ENCODE peak calls at places on chromosomes 2 and 18, in nine cellular contexts. R is esophagus squamous epithelium; B is naive thymus-derived CD4-positive, alpha-beta T cell; S is A549; I is endothelial cell of umbilical vein; N is cardiac muscle cell; T is IMR-90; L is PC-3; C is OCI-LY7. W is an unnamed sample.
A peak's percentile ranks its signal among the peaks of the same experiment; 100 is the strongest.

GRCh38 chr2:156784034-156784433 is 347.9 kb downstream of the GPD2 start:
- DNase-seq in S (no peak), C (no peak), B (no peak), T (no peak), L (no peak), N (no peak), I (no peak), R (no peak), W (no peak)

GRCh38 chr2:30862054-30862651 is 54.9 kb upstream of the CAPN13 start:
- DNase-seq in L (peak; percentile 84), C (peak; percentile 79), N (peak; percentile 89), B (no peak), R (no peak), T (peak; percentile 73), S (peak; percentile 87), I (peak; percentile 20), W (no peak)

GRCh38 chr2:240573516-240574385 is 5.5 kb downstream of the RNPEPL1 start:
- DNase-seq in N (no peak), T (no peak), R (no peak), C (no peak), B (no peak), S (no peak), I (no peak), L (no peak), W (no peak)

GRCh38 chr2:157125685-157126084 is 131.8 kb upstream of the GALNT5 start:
- DNase-seq in R (no peak), B (no peak), I (no peak), C (no peak), L (no peak), N (no peak), S (no peak), T (no peak), W (no peak)

GRCh38 chr2:219058541-219059374 is 2.0 kb downstream of the IHH start:
- DNase-seq in T (no peak), N (peak; percentile 37), B (no peak), S (no peak), L (peak; percentile 22), R (no peak), C (no peak), I (no peak), W (no peak)

GRCh38 chr2:233443511-233444183 is 89.4 kb downstream of the DGKD start:
- DNase-seq in S (peak; percentile 88), T (peak; percentile 83), N (peak; percentile 84), B (peak; percentile 60), I (peak; percentile 82), L (peak; percentile 84), R (no peak), C (peak; percentile 86), W (peak; percentile 33)

GRCh38 chr2:214193943-214194342 is 216.9 kb upstream of the VWC2L start:
- DNase-seq in I (no peak), L (peak; percentile 86), S (no peak), N (no peak), T (peak; percentile 79), B (no peak), R (no peak), C (no peak), W (no peak)

GRCh38 chr2:10254373-10255188 is 48.1 kb upstream of the HPCAL1 start:
- DNase-seq in L (peak; percentile 81), S (peak; percentile 39), B (no peak), C (no peak), R (no peak), I (no peak), N (no peak), T (peak; percentile 30), W (no peak)

GRCh38 chr18:56238576-56238975 is 399.8 kb downstream of the TXNL1 start:
- DNase-seq in N (no peak), I (no peak), B (no peak), S (peak; percentile 22), L (peak; percentile 3), R (no peak), C (no peak), T (no peak), W (no peak)

GRCh38 chr2:202113571-202114142 is 40.6 kb downstream of the KIAA2012 start:
- DNase-seq in B (no peak), N (no peak), S (peak; percentile 27), C (no peak), T (peak; percentile 45), I (no peak), L (peak; percentile 56), R (no peak), W (no peak)

DNA sequence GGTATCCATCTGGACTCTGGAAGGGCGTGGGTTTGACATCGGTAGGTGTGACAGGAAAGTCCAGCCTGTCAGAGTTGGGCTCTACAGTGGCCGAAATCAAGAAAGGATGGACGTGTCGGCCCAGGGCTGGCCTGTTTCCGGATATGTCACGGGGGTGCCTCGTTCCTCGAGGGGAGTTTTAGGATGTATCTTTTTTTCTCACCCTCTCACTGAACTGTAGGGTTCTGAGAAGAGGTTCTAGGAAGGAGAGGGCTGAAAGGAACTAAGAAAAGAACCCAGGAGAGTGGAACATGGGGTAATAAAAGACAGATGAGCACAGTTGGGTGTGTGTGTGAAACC is 7.2 kb upstream of the SP9 start:
- DNase-seq in T (no peak), R (no peak), B (no peak), I (no peak), L (no peak), S (no peak), N (no peak), C (no peak), W (no peak)
- H3K4me1 ChIP-seq in T (peaks cover 4% of the 10 kb centered on the region), R (peaks cover 22% of the 10 kb centered on the region), B (peaks cover 13% of the 10 kb centered on the region), I (peaks cover 8% of the 10 kb centered on the region), L (no peaks in the 10 kb centered on the region), S (peaks cover 19% of the 10 kb centered on the region), N (no peaks in the 10 kb centered on the region), C (no peaks in the 10 kb centered on the region), W (peaks cover 14% of the 10 kb centered on the region)

DNA sequence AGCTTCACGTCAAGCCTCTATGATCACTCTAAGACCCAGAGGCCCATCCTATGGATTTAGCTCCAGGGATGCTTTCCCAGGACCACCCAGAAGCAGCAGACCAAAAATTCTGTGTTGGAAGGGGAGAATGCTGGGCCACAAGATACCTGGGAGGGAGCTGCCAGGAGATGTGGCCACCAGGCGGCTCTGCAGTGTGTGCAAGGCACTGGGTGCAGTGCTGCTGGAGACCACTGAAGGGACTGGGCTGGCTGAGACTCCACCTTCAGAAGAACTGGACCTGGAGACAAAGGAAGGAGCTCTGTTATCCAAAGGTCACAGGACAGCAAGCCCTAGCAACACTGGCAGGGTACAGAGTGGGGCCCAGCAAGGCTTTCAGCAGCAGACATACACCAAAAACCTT is 34.0 kb downstream of the KANSL3 start:
- DNase-seq in I (no peak), B (no peak), L (no peak), T (no peak), C (peak; percentile 23), S (peak; percentile 47), R (no peak), N (no peak), W (no peak)
- H3K4me1 ChIP-seq in I (no peaks in the 10 kb centered on the region), B (no peaks in the 10 kb centered on the region), L (no peaks in the 10 kb centered on the region), T (peaks cover 8% of the 10 kb centered on the region), C (no peaks in the 10 kb centered on the region), S (peaks cover 30% of the 10 kb centered on the region), R (no peaks in the 10 kb centered on the region), N (peaks cover 1% of the 10 kb centered on the region), W (peaks cover 5% of the 10 kb centered on the region)

GRCh38 chr2:120941571-120941970 is 205.9 kb downstream of the GLI2 start:
- DNase-seq in T (no peak), S (no peak), N (no peak), I (no peak), R (no peak), C (no peak), L (no peak), B (no peak), W (no peak)
- H3K4me1 ChIP-seq in T (peaks cover 47% of the 10 kb centered on the region), S (peaks cover 82% of the 10 kb centered on the region), N (peaks cover 34% of the 10 kb centered on the region), I (no peaks in the 10 kb centered on the region), R (peaks cover 30% of the 10 kb centered on the region), C (no peaks in the 10 kb centered on the region), L (peaks cover 33% of the 10 kb centered on the region), B (no peaks in the 10 kb centered on the region), W (peaks cover 15% of the 10 kb centered on the region)

DNA sequence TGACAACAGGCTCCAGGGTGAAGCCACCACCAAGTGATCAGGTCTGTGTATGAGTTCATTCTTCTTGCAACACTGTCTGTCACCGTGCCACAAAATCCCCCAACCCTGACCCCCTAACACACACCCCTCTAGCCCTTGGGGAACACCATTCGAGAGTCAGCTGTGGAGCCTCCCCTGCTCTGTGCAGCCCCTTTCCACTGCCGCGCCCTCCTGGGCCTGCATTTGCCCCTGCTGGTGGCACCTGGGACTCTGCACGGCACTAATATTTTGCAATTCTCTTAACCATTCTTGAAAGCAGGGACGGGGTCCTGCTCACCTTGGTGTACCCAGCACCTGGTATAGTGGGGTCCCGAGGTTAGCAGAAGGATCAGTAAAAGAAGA is 124.0 kb downstream of the HDAC4 start:
- DNase-seq in B (no peak), L (no peak), I (no peak), R (no peak), C (no peak), N (no peak), T (no peak), S (no peak), W (no peak)
- H3K4me1 ChIP-seq in B (peaks cover 32% of the 10 kb centered on the region), L (peaks cover 40% of the 10 kb centered on the region), I (no peaks in the 10 kb centered on the region), R (peaks cover 48% of the 10 kb centered on the region), C (no peaks in the 10 kb centered on the region), N (peaks cover 6% of the 10 kb centered on the region), T (peaks cover 52% of the 10 kb centered on the region), S (peaks cover 84% of the 10 kb centered on the region), W (peaks cover 21% of the 10 kb centered on the region)

DNA sequence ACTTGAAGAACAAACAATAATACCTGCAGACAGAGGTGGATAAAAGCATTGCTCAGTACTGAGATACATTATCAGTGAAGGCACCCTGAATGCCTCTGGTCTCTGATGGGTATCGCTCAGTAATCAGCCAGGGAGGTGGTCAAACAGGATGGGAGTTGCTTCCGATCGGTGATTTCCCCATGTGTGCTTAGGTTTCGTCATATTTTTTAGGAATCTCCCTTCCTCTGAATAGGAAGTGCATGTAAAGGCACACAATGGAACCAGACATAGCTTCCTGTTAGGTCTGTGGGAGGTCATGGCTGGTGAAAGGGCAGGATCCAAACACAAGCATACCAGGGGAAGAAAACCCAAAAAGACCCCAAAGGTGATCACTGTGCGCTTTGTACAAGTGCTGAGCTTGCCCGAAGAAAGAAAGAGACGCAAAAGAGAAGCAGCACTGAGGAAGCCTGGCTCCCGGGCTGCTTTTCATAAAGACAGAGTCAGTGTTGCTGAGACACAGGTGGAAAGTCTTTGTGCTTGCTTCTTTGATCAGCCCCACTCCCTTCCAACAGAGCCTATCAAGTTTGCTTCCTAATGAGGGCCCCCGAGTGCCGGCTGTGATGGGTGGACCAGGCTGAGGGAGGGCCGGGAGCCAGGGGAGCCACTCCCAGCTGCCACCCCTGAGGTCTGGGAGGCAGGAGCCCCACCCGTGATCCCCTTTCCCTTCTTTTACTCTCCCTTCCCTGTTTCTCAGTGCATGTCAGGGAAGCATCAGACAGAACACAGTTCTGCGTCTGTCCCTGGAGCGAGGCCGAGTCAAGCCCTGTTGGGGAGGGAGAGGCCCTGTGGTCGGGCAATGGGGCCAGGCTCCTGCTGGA is 138.2 kb downstream of the SH3RF3 start:
- DNase-seq in T (no peak), L (peak; percentile 32), N (no peak), S (no peak), I (peak; percentile 87), B (no peak), R (no peak), C (no peak), W (no peak)
- H3K4me1 ChIP-seq in T (peaks cover 16% of the 10 kb centered on the region), L (peaks cover 10% of the 10 kb centered on the region), N (no peaks in the 10 kb centered on the region), S (no peaks in the 10 kb centered on the region), I (peaks cover 39% of the 10 kb centered on the region), B (no peaks in the 10 kb centered on the region), R (peaks cover 31% of the 10 kb centered on the region), C (no peaks in the 10 kb centered on the region), W (peaks cover 53% of the 10 kb centered on the region)